ENCODE peak calls at places on chromosomes 1 and 21, in nine cellular contexts. N, P, A, I, F, C, T, U and J are unnamed samples.
A peak's percentile ranks its signal among the peaks of the same experiment; 100 is the strongest.

GRCh38 chr1:30695481-30695880 is 27.9 kb downstream of the MATN1 start:
- DNase-seq in N (no peak), P (no peak), A (no peak), I (no peak), F (no peak), C (no peak), T (no peak), U (no peak), J (no peak)

GRCh38 chr1:204317170-204317569 is 42.6 kb downstream of the PLEKHA6 start:
- DNase-seq in N (no peak), P (no peak), A (no peak), I (no peak), F (no peak), C (no peak), T (no peak), U (no peak), J (no peak)

GRCh38 chr21:32611471-32611997 is 643 bp downstream of the CFAP298 start:
- DNase-seq in N (peak; percentile 28), P (peak; percentile 60), A (peak; percentile 13), I (peak; percentile 29), F (peak; percentile 76), C (no peak), T (peak; percentile 46), U (peak; percentile 14), J (no peak)

GRCh38 chr1:54583307-54583686 is 35.3 kb downstream of the ACOT11 start:
- DNase-seq in N (no peak), P (no peak), A (no peak), I (no peak), F (no peak), C (no peak), T (no peak), U (no peak), J (no peak)

GRCh38 chr1:157820299-157820698 is 379 bp upstream of the FCRL1 start:
- DNase-seq in N (no peak), P (no peak), A (no peak), I (no peak), F (no peak), C (no peak), T (no peak), U (no peak), J (no peak)

GRCh38 chr1:244869364-244869827 is 5.1 kb upstream of the HNRNPU start:
- DNase-seq in N (no peak), P (no peak), A (no peak), I (no peak), F (no peak), C (no peak), T (no peak), U (no peak), J (no peak)

GRCh38 chr1:226606311-226607267 is 58.0 kb downstream of the STUM start:
- DNase-seq in N (no peak), P (no peak), A (no peak), I (no peak), F (peak; percentile 42), C (no peak), T (no peak), U (no peak), J (no peak)

GRCh38 chr21:46182548-46183336 is 1.5 kb downstream of the SPATC1L start:
- DNase-seq in N (no peak), P (peak; percentile 50), A (no peak), I (no peak), F (peak; percentile 63), C (no peak), T (no peak), U (peak; percentile 46), J (no peak)

GRCh38 chr1:228540161-228540917 is 53.2 kb downstream of the RNF187 start:
- DNase-seq in N (no peak), P (no peak), A (no peak), I (no peak), F (no peak), C (no peak), T (no peak), U (no peak), J (no peak)

GRCh38 chr1:40438391-40439015 is 11.8 kb upstream of the ZFP69B start:
- DNase-seq in N (peak; percentile 33), P (peak; percentile 47), A (peak; percentile 25), I (no peak), F (no peak), C (no peak), T (peak; percentile 68), U (peak; percentile 16), J (no peak)

GRCh38 chr1:50157306-50157705 is 48.6 kb downstream of the ELAVL4 start:
- DNase-seq in N (no peak), P (no peak), A (no peak), I (no peak), F (no peak), C (no peak), T (no peak), U (no peak), J (no peak)

GRCh38 chr1:233383984-233384383 is 56.5 kb downstream of the MAP3K21 start:
- DNase-seq in N (no peak), P (no peak), A (no peak), I (no peak), F (no peak), C (no peak), T (no peak), U (no peak), J (no peak)

GRCh38 chr21:33115586-33116541 is 45.9 kb downstream of the OLIG1 start:
- DNase-seq in N (no peak), P (no peak), A (no peak), I (no peak), F (no peak), C (peak; percentile 31), T (no peak), U (no peak), J (no peak)

GRCh38 chr1:118185083-118185899 is at the start of gene SPAG17:
- DNase-seq in N (no peak), P (no peak), A (no peak), I (no peak), F (no peak), C (no peak), T (peak; percentile 83), U (peak; percentile 28), J (no peak)

GRCh38 chr21:17497345-17497744 is 15.5 kb upstream of the CXADR start:
- DNase-seq in N (no peak), P (no peak), A (no peak), I (no peak), F (no peak), C (no peak), T (no peak), U (no peak), J (no peak)

GRCh38 chr1:115090547-115090946 is 1.2 kb upstream of the TSPAN2 start:
- DNase-seq in N (no peak), P (no peak), A (no peak), I (no peak), F (no peak), C (no peak), T (peak; percentile 45), U (no peak), J (no peak)

GRCh38 chr1:6635910-6636760 is 11.5 kb downstream of the THAP3 start:
- DNase-seq in N (no peak), P (no peak), A (no peak), I (no peak), F (no peak), C (no peak), T (no peak), U (peak; percentile 18), J (no peak)

GRCh38 chr1:77546890-77547289 is 135.6 kb downstream of the ZZZ3 start:
- DNase-seq in N (no peak), P (no peak), A (no peak), I (no peak), F (no peak), C (no peak), T (no peak), U (no peak), J (no peak)

GRCh38 chr1:31754397-31754796 is 9.7 kb downstream of the ADGRB2 start:
- DNase-seq in N (no peak), P (no peak), A (no peak), I (no peak), F (no peak), C (no peak), T (no peak), U (no peak), J (no peak)

GRCh38 chr1:239426821-239427495 is 40.6 kb downstream of the CHRM3 start:
- DNase-seq in N (no peak), P (no peak), A (no peak), I (no peak), F (no peak), C (no peak), T (no peak), U (no peak), J (no peak)

GRCh38 chr1:6582370-6582769 is 2.6 kb downstream of the ZBTB48 start:
- DNase-seq in N (no peak), P (no peak), A (no peak), I (no peak), F (no peak), C (no peak), T (no peak), U (no peak), J (no peak)

GRCh38 chr1:154741327-154741726 is 128.8 kb downstream of the KCNN3 start:
- DNase-seq in N (peak; percentile 40), P (no peak), A (no peak), I (no peak), F (no peak), C (no peak), T (no peak), U (no peak), J (no peak)

GRCh38 chr1:80171101-80171500 is 1164.6 kb upstream of the ADGRL4 start:
- DNase-seq in N (no peak), P (no peak), A (no peak), I (no peak), F (no peak), C (no peak), T (no peak), U (no peak), J (no peak)

GRCh38 chr1:200075522-200075921 is 48.0 kb downstream of the NR5A2 start:
- DNase-seq in N (no peak), P (no peak), A (no peak), I (no peak), F (no peak), C (no peak), T (no peak), U (no peak), J (no peak)

GRCh38 chr1:106755682-106756406 is 300.6 kb upstream of the PRMT6 start:
- DNase-seq in N (no peak), P (no peak), A (no peak), I (no peak), F (no peak), C (no peak), T (no peak), U (peak; percentile 38), J (no peak)

GRCh38 chr1:227490001-227490400 is 73.4 kb upstream of the ZNF678 start:
- DNase-seq in N (no peak), P (no peak), A (no peak), I (no peak), F (no peak), C (no peak), T (no peak), U (no peak), J (no peak)

GRCh38 chr1:234899041-234899787 is 229.4 kb downstream of the TOMM20 start:
- DNase-seq in N (peak; percentile 60), P (no peak), A (no peak), I (no peak), F (no peak), C (no peak), T (peak; percentile 38), U (peak; percentile 65), J (no peak)